ENCODE peak calls at places on chromosomes 16 and 17, in six cellular contexts. One of them, this sample, is unnamed.

GRCh38 chr16:80144191-80144590 is 396.6 kb upstream of the DYNLRB2 start:
- DNase-seq in right cardiac atrium: no peak
- DNase-seq in IMR-90: peak
- DNase-seq in cardiac muscle cell: no peak
- DNase-seq in ovary: no peak
- DNase-seq in DMS 273 treated with DMSO at 0.1 percent for 48 hours: no peak
- DNase-seq in this sample: peak

GRCh38 chr16:78436023-78436422 is 336.6 kb downstream of the WWOX start:
- DNase-seq in right cardiac atrium: no peak
- DNase-seq in IMR-90: no peak
- DNase-seq in cardiac muscle cell: no peak
- DNase-seq in ovary: no peak
- DNase-seq in DMS 273 treated with DMSO at 0.1 percent for 48 hours: no peak
- DNase-seq in this sample: no peak

GRCh38 chr17:80991645-80992076 is at the start of gene CHMP6:
- DNase-seq in right cardiac atrium: peak
- DNase-seq in IMR-90: peak
- DNase-seq in cardiac muscle cell: peak
- DNase-seq in ovary: peak
- DNase-seq in DMS 273 treated with DMSO at 0.1 percent for 48 hours: peak
- DNase-seq in this sample: peak

GRCh38 chr17:30278032-30278431 is 13.7 kb downstream of the BLMH start:
- DNase-seq in right cardiac atrium: peak
- DNase-seq in IMR-90: peak
- DNase-seq in cardiac muscle cell: peak
- DNase-seq in ovary: no peak
- DNase-seq in DMS 273 treated with DMSO at 0.1 percent for 48 hours: no peak
- DNase-seq in this sample: peak

GRCh38 chr16:20218093-20218492 is 109.2 kb downstream of the GP2 start:
- DNase-seq in right cardiac atrium: no peak
- DNase-seq in IMR-90: no peak
- DNase-seq in cardiac muscle cell: no peak
- DNase-seq in ovary: no peak
- DNase-seq in DMS 273 treated with DMSO at 0.1 percent for 48 hours: no peak
- DNase-seq in this sample: no peak

GRCh38 chr17:7404737-7405412 is 978 bp upstream of the TMEM256 start:
- DNase-seq in right cardiac atrium: peak
- DNase-seq in IMR-90: no peak
- DNase-seq in cardiac muscle cell: peak
- DNase-seq in ovary: no peak
- DNase-seq in DMS 273 treated with DMSO at 0.1 percent for 48 hours: no peak
- DNase-seq in this sample: no peak

GRCh38 chr17:8643855-8644506 is 13.5 kb upstream of the MYH10 start:
- DNase-seq in right cardiac atrium: no peak
- DNase-seq in IMR-90: no peak
- DNase-seq in cardiac muscle cell: no peak
- DNase-seq in ovary: no peak
- DNase-seq in DMS 273 treated with DMSO at 0.1 percent for 48 hours: no peak
- DNase-seq in this sample: no peak

GRCh38 chr17:14488958-14489550 is 188.2 kb downstream of the HS3ST3B1 start:
- DNase-seq in right cardiac atrium: no peak
- DNase-seq in IMR-90: no peak
- DNase-seq in cardiac muscle cell: no peak
- DNase-seq in ovary: no peak
- DNase-seq in DMS 273 treated with DMSO at 0.1 percent for 48 hours: no peak
- DNase-seq in this sample: no peak

GRCh38 chr16:86089986-86090385 is 191.0 kb downstream of the IRF8 start:
- DNase-seq in right cardiac atrium: no peak
- DNase-seq in IMR-90: no peak
- DNase-seq in cardiac muscle cell: no peak
- DNase-seq in ovary: no peak
- DNase-seq in DMS 273 treated with DMSO at 0.1 percent for 48 hours: no peak
- DNase-seq in this sample: no peak

GRCh38 chr16:70251651-70252354 is at the start of gene EXOSC6:
- DNase-seq in right cardiac atrium: peak
- DNase-seq in IMR-90: peak
- DNase-seq in cardiac muscle cell: peak
- DNase-seq in ovary: peak
- DNase-seq in DMS 273 treated with DMSO at 0.1 percent for 48 hours: peak
- DNase-seq in this sample: peak

GRCh38 chr17:7348478-7349242 is 3.3 kb upstream of the KCTD11 start:
- DNase-seq in right cardiac atrium: peak
- DNase-seq in IMR-90: peak
- DNase-seq in cardiac muscle cell: peak
- DNase-seq in ovary: peak
- DNase-seq in DMS 273 treated with DMSO at 0.1 percent for 48 hours: no peak
- DNase-seq in this sample: peak

GRCh38 chr17:33469911-33470310 is 176.8 kb upstream of the ASIC2 start:
- DNase-seq in right cardiac atrium: no peak
- DNase-seq in IMR-90: peak
- DNase-seq in cardiac muscle cell: peak
- DNase-seq in ovary: no peak
- DNase-seq in DMS 273 treated with DMSO at 0.1 percent for 48 hours: no peak
- DNase-seq in this sample: peak

GRCh38 chr16:3401719-3402397 is 843 bp downstream of the ZNF174 start:
- DNase-seq in right cardiac atrium: no peak
- DNase-seq in IMR-90: peak
- DNase-seq in cardiac muscle cell: peak
- DNase-seq in ovary: no peak
- DNase-seq in DMS 273 treated with DMSO at 0.1 percent for 48 hours: no peak
- DNase-seq in this sample: peak

GRCh38 chr16:68951991-68952877 is 108.9 kb downstream of the TANGO6 start:
- DNase-seq in right cardiac atrium: no peak
- DNase-seq in IMR-90: peak
- DNase-seq in cardiac muscle cell: no peak
- DNase-seq in ovary: no peak
- DNase-seq in DMS 273 treated with DMSO at 0.1 percent for 48 hours: no peak
- DNase-seq in this sample: peak

GRCh38 chr16:89011909-89012621 is 35.1 kb upstream of the CBFA2T3 start:
- DNase-seq in right cardiac atrium: no peak
- DNase-seq in IMR-90: no peak
- DNase-seq in cardiac muscle cell: no peak
- DNase-seq in ovary: no peak
- DNase-seq in DMS 273 treated with DMSO at 0.1 percent for 48 hours: no peak
- DNase-seq in this sample: no peak

GRCh38 chr16:80569440-80570105 is 28.8 kb downstream of the DYNLRB2 start:
- DNase-seq in right cardiac atrium: no peak
- DNase-seq in IMR-90: peak
- DNase-seq in cardiac muscle cell: peak
- DNase-seq in ovary: no peak
- DNase-seq in DMS 273 treated with DMSO at 0.1 percent for 48 hours: no peak
- DNase-seq in this sample: peak

GRCh38 chr16:27960619-27961295 is 102.8 kb downstream of the GSG1L start:
- DNase-seq in right cardiac atrium: no peak
- DNase-seq in IMR-90: no peak
- DNase-seq in cardiac muscle cell: no peak
- DNase-seq in ovary: no peak
- DNase-seq in DMS 273 treated with DMSO at 0.1 percent for 48 hours: no peak
- DNase-seq in this sample: no peak

GRCh38 chr16:4015275-4015990 is 100.8 kb downstream of the ADCY9 start:
- DNase-seq in right cardiac atrium: no peak
- DNase-seq in IMR-90: no peak
- DNase-seq in cardiac muscle cell: no peak
- DNase-seq in ovary: no peak
- DNase-seq in DMS 273 treated with DMSO at 0.1 percent for 48 hours: no peak
- DNase-seq in this sample: peak

GRCh38 chr17:35932576-35932975 is 2.0 kb upstream of the RDM1 start:
- DNase-seq in right cardiac atrium: no peak
- DNase-seq in IMR-90: no peak
- DNase-seq in cardiac muscle cell: peak
- DNase-seq in ovary: no peak
- DNase-seq in DMS 273 treated with DMSO at 0.1 percent for 48 hours: no peak
- DNase-seq in this sample: no peak

GRCh38 chr16:27189335-27189972 is 13.9 kb upstream of the KDM8 start:
- DNase-seq in right cardiac atrium: no peak
- DNase-seq in IMR-90: no peak
- DNase-seq in cardiac muscle cell: no peak
- DNase-seq in ovary: no peak
- DNase-seq in DMS 273 treated with DMSO at 0.1 percent for 48 hours: no peak
- DNase-seq in this sample: no peak

GRCh38 chr17:6448473-6448872 is 4.2 kb downstream of the PIMREG start:
- DNase-seq in right cardiac atrium: no peak
- DNase-seq in IMR-90: no peak
- DNase-seq in cardiac muscle cell: no peak
- DNase-seq in ovary: no peak
- DNase-seq in DMS 273 treated with DMSO at 0.1 percent for 48 hours: no peak
- DNase-seq in this sample: no peak

GRCh38 chr17:58362368-58363014 is 10.5 kb upstream of the SUPT4H1 start:
- DNase-seq in right cardiac atrium: no peak
- DNase-seq in IMR-90: no peak
- DNase-seq in cardiac muscle cell: no peak
- DNase-seq in ovary: no peak
- DNase-seq in DMS 273 treated with DMSO at 0.1 percent for 48 hours: no peak
- DNase-seq in this sample: no peak

GRCh38 chr16:79874391-79874790 is 273.9 kb upstream of the MAF start:
- DNase-seq in right cardiac atrium: peak
- DNase-seq in IMR-90: no peak
- DNase-seq in cardiac muscle cell: no peak
- DNase-seq in ovary: no peak
- DNase-seq in DMS 273 treated with DMSO at 0.1 percent for 48 hours: no peak
- DNase-seq in this sample: no peak

GRCh38 chr17:83190601-83191387 is 111.4 kb downstream of the METRNL start:
- DNase-seq in right cardiac atrium: peak
- DNase-seq in IMR-90: no peak
- DNase-seq in cardiac muscle cell: no peak
- DNase-seq in ovary: peak
- DNase-seq in DMS 273 treated with DMSO at 0.1 percent for 48 hours: no peak
- DNase-seq in this sample: no peak

GRCh38 chr17:78019367-78019975 is 61.0 kb downstream of the TNRC6C start:
- DNase-seq in right cardiac atrium: no peak
- DNase-seq in IMR-90: peak
- DNase-seq in cardiac muscle cell: peak
- DNase-seq in ovary: no peak
- DNase-seq in DMS 273 treated with DMSO at 0.1 percent for 48 hours: no peak
- DNase-seq in this sample: peak

GRCh38 chr16:177394-177822 is 928 bp downstream of the HBA1 start:
- DNase-seq in right cardiac atrium: peak
- DNase-seq in IMR-90: peak
- DNase-seq in cardiac muscle cell: peak
- DNase-seq in ovary: no peak
- DNase-seq in DMS 273 treated with DMSO at 0.1 percent for 48 hours: peak
- DNase-seq in this sample: no peak

GRCh38 chr17:2563061-2563460 is 30.4 kb upstream of the PAFAH1B1 start:
- DNase-seq in right cardiac atrium: no peak
- DNase-seq in IMR-90: no peak
- DNase-seq in cardiac muscle cell: no peak
- DNase-seq in ovary: no peak
- DNase-seq in DMS 273 treated with DMSO at 0.1 percent for 48 hours: no peak
- DNase-seq in this sample: no peak

GRCh38 chr17:57293077-57293476 is 36.8 kb downstream of the MSI2 start:
- DNase-seq in right cardiac atrium: no peak
- DNase-seq in IMR-90: no peak
- DNase-seq in cardiac muscle cell: no peak
- DNase-seq in ovary: no peak
- DNase-seq in DMS 273 treated with DMSO at 0.1 percent for 48 hours: no peak
- DNase-seq in this sample: peak

GRCh38 chr17:46192484-46193245 is 564 bp downstream of the KANSL1 start:
- DNase-seq in right cardiac atrium: peak
- DNase-seq in IMR-90: peak
- DNase-seq in cardiac muscle cell: peak
- DNase-seq in ovary: peak
- DNase-seq in DMS 273 treated with DMSO at 0.1 percent for 48 hours: peak
- DNase-seq in this sample: peak

GRCh38 chr16:10846213-10846998 is 27.8 kb upstream of the TVP23A start:
- DNase-seq in right cardiac atrium: no peak
- DNase-seq in IMR-90: no peak
- DNase-seq in cardiac muscle cell: no peak
- DNase-seq in ovary: no peak
- DNase-seq in DMS 273 treated with DMSO at 0.1 percent for 48 hours: no peak
- DNase-seq in this sample: no peak

GRCh38 chr16:50626868-50627267 is 54.2 kb downstream of the SNX20 start:
- DNase-seq in right cardiac atrium: no peak
- DNase-seq in IMR-90: no peak
- DNase-seq in cardiac muscle cell: no peak
- DNase-seq in ovary: no peak
- DNase-seq in DMS 273 treated with DMSO at 0.1 percent for 48 hours: no peak
- DNase-seq in this sample: no peak

GRCh38 chr17:80363120-80363515 is 51.8 kb upstream of the ENDOV start:
- DNase-seq in right cardiac atrium: no peak
- DNase-seq in IMR-90: no peak
- DNase-seq in cardiac muscle cell: peak
- DNase-seq in ovary: no peak
- DNase-seq in DMS 273 treated with DMSO at 0.1 percent for 48 hours: no peak
- DNase-seq in this sample: no peak

GRCh38 chr17:55845385-55845784 is 94.5 kb downstream of the PCTP start:
- DNase-seq in right cardiac atrium: peak
- DNase-seq in IMR-90: peak
- DNase-seq in cardiac muscle cell: peak
- DNase-seq in ovary: peak
- DNase-seq in DMS 273 treated with DMSO at 0.1 percent for 48 hours: no peak
- DNase-seq in this sample: peak

This sample was measured in amniotic epithelial cell.